ENCODE peak calls at places on chromosomes 12 and 14, in four cellular contexts. B is CMK; L is pancreas; M is CD4-positive, alpha-beta memory T cell. N is an unnamed sample.

GRCh38 chr12:52427083-52427482 is 7.1 kb downstream of the KRT75 start:
- DNase-seq in M (no peak), B (no peak), L (no peak), N (no peak)

GRCh38 chr12:53694746-53695145 is 18.9 kb upstream of the ATP5MC2 start:
- DNase-seq in B (no peak), M (no peak), L (no peak), N (no peak)

GRCh38 chr12:93823616-93824410 is 146.6 kb downstream of the CRADD start:
- DNase-seq in B (no peak), L (no peak), M (no peak), N (no peak)

GRCh38 chr12:115147916-115148315 is 463.9 kb upstream of the TBX3 start:
- DNase-seq in L (no peak), M (no peak), B (no peak), N (no peak)

GRCh38 chr12:49838973-49839633 is 3.8 kb downstream of the BCDIN3D start:
- DNase-seq in M (peak), L (no peak), B (no peak), N (no peak)

GRCh38 chr14:100325231-100325632 is 2.1 kb downstream of the SLC25A47 start:
- DNase-seq in M (no peak), B (no peak), L (no peak), N (no peak)

GRCh38 chr14:103746706-103747105 is 31.1 kb downstream of the ZFYVE21 start:
- DNase-seq in M (no peak), L (no peak), B (no peak), N (no peak)

GRCh38 chr12:131990066-131990979 is 40.6 kb downstream of the EP400 start:
- DNase-seq in L (no peak), M (no peak), B (no peak), N (no peak)

GRCh38 chr12:128365831-128366231 is 98.9 kb downstream of the TMEM132C start:
- DNase-seq in M (no peak), B (no peak), L (no peak), N (peak)

GRCh38 chr14:65565948-65566347 is 153.4 kb downstream of the FUT8 start:
- DNase-seq in M (no peak), L (no peak), B (no peak), N (no peak)

GRCh38 chr14:92944976-92945375 is 22.0 kb downstream of the CHGA start:
- DNase-seq in M (no peak), B (no peak), L (peak), N (no peak)

GRCh38 chr14:99644035-99644587 is 818 bp upstream of the HHIPL1 start:
- DNase-seq in M (no peak), B (no peak), L (no peak), N (no peak)

GRCh38 chr12:105987687-105988035 is 151.1 kb downstream of the NUAK1 start:
- DNase-seq in L (no peak), M (no peak), B (no peak), N (no peak)

GRCh38 chr12:106416273-106416672 is 58.7 kb downstream of the POLR3B start:
- DNase-seq in B (no peak), L (no peak), M (no peak), N (no peak)

GRCh38 chr14:44820230-44820964 is 141.3 kb downstream of the KLHL28 start:
- DNase-seq in B (no peak), M (no peak), L (no peak), N (no peak)

GRCh38 chr14:44112774-44113460 is 394.2 kb downstream of the FSCB start:
- DNase-seq in L (no peak), M (no peak), B (no peak), N (no peak)

GRCh38 chr12:110230655-110231054 is 50.4 kb upstream of the ATP2A2 start:
- DNase-seq in M (no peak), B (no peak), L (no peak), N (no peak)

GRCh38 chr12:21429994-21430393 is 7.5 kb upstream of the PYROXD1 start:
- DNase-seq in L (no peak), M (no peak), B (no peak), N (no peak)

GRCh38 chr14:103105580-103106168 is 11.1 kb downstream of the EXOC3L4 start:
- DNase-seq in L (peak), M (no peak), B (no peak), N (no peak)

GRCh38 chr12:50065726-50066310 is 8.4 kb downstream of the ASIC1 start:
- DNase-seq in B (no peak), M (no peak), L (no peak), N (no peak)